ENCODE peak calls at places on chromosomes 4 and X, in seven cellular contexts. E is heart left ventricle, U is GM12878, D is vagina, T is IMR-90, F is ovary, Z is A549. X is an unnamed sample.

GRCh38 chrX:10971176-10971575 is 140.0 kb upstream of the HCCS start:
- DNase-seq in E (no peak), U (no peak), D (no peak), T (no peak), F (no peak), Z (no peak), X (no peak)

GRCh38 chr4:13922459-13922858 is 294.9 kb upstream of the BOD1L1 start:
- DNase-seq in E (no peak), U (no peak), D (no peak), T (no peak), F (no peak), Z (no peak), X (no peak)

GRCh38 chr4:42574873-42575272 is 82.0 kb downstream of the ATP8A1 start:
- DNase-seq in E (no peak), U (no peak), D (no peak), T (no peak), F (no peak), Z (no peak), X (no peak)

GRCh38 chr4:20255823-20256222 is 4.1 kb downstream of the SLIT2 start:
- DNase-seq in E (no peak), U (no peak), D (no peak), T (no peak), F (no peak), Z (no peak), X (no peak)

GRCh38 chrX:138914751-138915150 is 203.2 kb upstream of the FGF13 start:
- DNase-seq in E (no peak), U (no peak), D (no peak), T (no peak), F (no peak), Z (no peak), X (no peak)

GRCh38 chr4:88442636-88443260 is 14.2 kb upstream of the HERC5 start:
- DNase-seq in E (no peak), U (no peak), D (no peak), T (no peak), F (no peak), Z (no peak), X (no peak)

GRCh38 chrX:108018659-108019381 is 26.0 kb upstream of the VSIG1 start:
- DNase-seq in E (no peak), U (no peak), D (no peak), T (no peak), F (no peak), Z (no peak), X (no peak)

GRCh38 chr4:183838987-183839712 is 66.0 kb upstream of the STOX2 start:
- DNase-seq in E (no peak), U (no peak), D (no peak), T (peak; percentile 15), F (no peak), Z (peak; percentile 33), X (no peak)

GRCh38 chrX:104168127-104168526 is 1.9 kb downstream of the FAM199X start:
- DNase-seq in E (no peak), U (no peak), D (no peak), T (no peak), F (no peak), Z (no peak), X (no peak)

GRCh38 chrX:104166735-104167436 is 633 bp downstream of the FAM199X start:
- DNase-seq in E (no peak), U (no peak), D (no peak), T (no peak), F (no peak), Z (no peak), X (no peak)

GRCh38 chrX:104165894-104166734 is at the start of gene FAM199X:
- DNase-seq in E (peak; percentile 90), U (peak; percentile 33), D (no peak), T (peak; percentile 82), F (peak; percentile 88), Z (peak; percentile 92), X (peak; percentile 54)
- TF ChIP-seq POLR2A in E (peak; percentile 71), U (peak; percentile 75), D (no peak), T (peak; percentile 27), F (peak; percentile 65), Z (peak; percentile 72), X (no peak)

DNA sequence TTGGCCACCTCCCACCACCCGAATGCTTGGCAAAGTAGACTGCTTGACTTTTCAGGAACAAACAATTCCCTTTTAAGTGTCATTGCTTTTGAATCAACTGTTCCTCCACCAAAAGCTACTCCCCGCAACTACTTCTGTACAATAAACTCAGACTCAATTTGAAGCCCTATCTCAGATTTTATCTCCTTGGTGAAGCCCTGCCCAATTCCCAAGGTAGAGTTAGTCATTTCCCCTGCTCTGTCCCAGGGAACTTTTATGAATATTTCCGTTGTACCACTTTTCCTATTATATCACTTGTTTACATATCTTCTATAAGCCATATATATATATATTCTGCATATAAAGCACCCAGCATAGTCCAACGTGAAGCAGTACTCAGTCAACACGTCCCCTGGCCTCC is 102.8 kb downstream of the C4orf51 start:
- DNase-seq in E (no peak), U (no peak), D (no peak), T (no peak), F (no peak), Z (no peak), X (no peak)
- H3K4me3 ChIP-seq in E (no peak overlapping the region), U (no peak overlapping the region), D (no peak overlapping the region), T (no peak overlapping the region), F (no peak overlapping the region), Z (no peak overlapping the region), X (no peak overlapping the region)

DNA sequence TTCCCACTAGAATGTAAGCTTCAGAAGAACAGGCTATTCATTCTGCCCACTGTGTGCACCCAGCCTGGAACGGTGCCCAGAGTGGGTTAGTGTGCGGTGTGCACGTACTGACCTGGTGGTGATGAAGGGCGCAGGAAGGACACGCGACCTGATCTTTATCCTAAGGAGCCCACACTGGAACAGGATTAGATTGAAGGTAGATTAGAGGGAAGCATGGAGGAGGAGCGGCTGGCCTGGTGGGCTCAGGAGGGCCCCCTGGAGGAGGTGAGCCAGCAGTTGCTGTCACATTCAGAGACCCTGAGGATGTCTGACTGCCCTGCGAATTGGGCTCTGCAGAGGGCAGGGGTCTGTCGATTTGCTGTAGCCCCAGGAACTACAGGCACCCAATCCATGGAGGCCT is 73.1 kb downstream of the HTRA3 start:
- DNase-seq in E (no peak), U (no peak), D (no peak), T (no peak), F (no peak), Z (no peak), X (no peak)
- H3K27ac ChIP-seq in E (no peak overlapping the region), U (no peak overlapping the region), D (peak overlapping the region; percentile 76), T (no peak overlapping the region), F (peak overlapping the region; percentile 90), Z (no peak overlapping the region), X (peak overlapping the region; percentile 73)

DNA sequence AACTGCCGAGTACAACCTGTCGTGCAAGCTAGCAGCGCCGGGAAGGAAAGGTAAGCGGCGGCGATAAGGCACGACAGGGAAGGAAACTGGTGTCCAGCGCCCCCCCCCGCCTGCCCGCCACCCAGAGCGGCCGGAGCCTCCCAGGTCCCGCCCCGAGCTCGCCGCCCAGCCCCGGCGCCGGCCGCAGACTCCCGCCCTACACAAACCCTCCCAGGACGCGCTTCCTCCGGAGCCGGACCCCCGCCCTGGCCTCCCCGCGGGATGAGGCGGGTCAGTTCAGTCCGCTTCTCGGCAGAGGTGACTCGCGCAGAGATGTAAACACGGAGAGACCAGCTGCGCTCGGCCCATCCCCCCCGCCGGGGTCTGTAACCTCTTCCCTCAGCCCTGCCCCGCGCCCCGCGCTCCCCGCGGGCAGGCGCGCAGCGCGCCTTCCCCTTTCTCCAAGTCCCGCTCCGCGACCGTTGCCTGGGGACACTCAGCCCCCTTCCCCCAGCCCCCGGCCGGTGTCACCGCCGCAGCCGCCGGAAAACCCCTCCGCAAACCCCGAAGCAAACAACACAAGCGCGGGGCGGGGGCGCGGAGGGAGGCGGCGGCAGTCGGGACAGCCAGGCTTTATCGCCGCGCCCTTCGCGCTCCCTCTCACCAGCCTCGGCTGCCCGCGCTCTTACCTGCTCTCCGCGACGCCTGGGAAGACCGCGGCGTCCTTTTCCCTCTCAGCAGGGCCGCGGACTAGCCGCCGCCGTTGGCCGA is 544 bp downstream of the ELF2 start:
- DNase-seq in E (peak; percentile 91), U (no peak), D (no peak), T (peak; percentile 79), F (peak; percentile 84), Z (peak; percentile 70), X (peak; percentile 23)
- TF ChIP-seq POLR2A in E (peak; percentile 31), U (peak; percentile 49), D (no peak), T (no peak), F (peak; percentile 40), Z (no peak), X (peak; percentile 41)

GRCh38 chr4:68906238-68907137 is 45.1 kb downstream of the UGT2A3 start:
- DNase-seq in E (no peak), U (no peak), D (no peak), T (no peak), F (peak; percentile 17), Z (no peak), X (no peak)

GRCh38 chr4:68904786-68905185 is 46.8 kb downstream of the UGT2A3 start:
- DNase-seq in E (no peak), U (peak; percentile 21), D (no peak), T (no peak), F (no peak), Z (no peak), X (no peak)

GRCh38 chr4:68907230-68907629 is 44.4 kb downstream of the UGT2A3 start:
- DNase-seq in E (no peak), U (no peak), D (no peak), T (no peak), F (no peak), Z (no peak), X (no peak)

GRCh38 chr4:68907788-68908700 is 43.6 kb downstream of the UGT2A3 start:
- DNase-seq in E (no peak), U (no peak), D (no peak), T (no peak), F (no peak), Z (peak; percentile 65), X (no peak)

DNA sequence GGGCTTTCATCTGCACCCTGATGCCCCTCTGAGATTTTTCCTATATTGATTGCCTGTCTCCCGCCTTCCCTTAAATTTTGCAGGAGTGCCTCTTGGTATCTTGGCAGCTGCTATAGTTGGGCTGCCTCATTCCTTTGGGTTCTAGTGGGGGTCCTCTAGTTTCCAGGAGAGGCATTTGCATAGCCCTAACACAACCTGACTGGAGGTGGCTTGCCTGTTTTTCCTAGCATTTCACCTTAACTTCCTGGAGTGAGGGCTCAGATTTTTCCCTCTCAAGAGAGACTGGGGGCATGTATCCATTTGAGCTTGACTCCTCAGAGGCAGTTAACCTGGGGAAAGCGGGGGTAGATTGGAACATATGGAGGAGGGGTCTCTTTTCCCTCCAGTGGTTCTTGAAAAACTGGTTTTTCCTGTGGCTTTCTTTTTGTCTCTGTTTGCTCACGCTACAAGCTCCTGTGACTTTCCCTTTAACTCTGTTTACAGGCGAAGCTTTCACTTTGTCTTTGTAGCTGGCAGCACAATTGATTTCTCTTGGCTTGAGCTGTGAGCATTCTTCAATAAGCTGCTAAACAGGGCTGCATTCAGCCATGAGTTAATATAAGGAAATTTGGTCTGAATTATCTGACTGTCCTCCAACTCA is 45.9 kb downstream of the UGT2A3 start:
- DNase-seq in E (no peak), U (no peak), D (no peak), T (no peak), F (no peak), Z (no peak), X (no peak)
- H3K4me3 ChIP-seq in E (peak overlapping the region; percentile 26), U (no peak overlapping the region), D (peak overlapping the region; percentile 30), T (peak overlapping the region; percentile 23), F (peak overlapping the region; percentile 22), Z (no peak overlapping the region), X (peak overlapping the region; percentile 18)

GRCh38 chrX:116413273-116413672 is 23.1 kb upstream of the SLC6A14 start:
- DNase-seq in E (no peak), U (no peak), D (no peak), T (no peak), F (no peak), Z (no peak), X (no peak)
- H3K27ac ChIP-seq in E (no peak overlapping the region), U (no peak overlapping the region), D (no peak overlapping the region), T (no peak overlapping the region), F (no peak overlapping the region), Z (no peak overlapping the region), X (no peak overlapping the region)

GRCh38 chr4:38804654-38805295 is at the start of gene TLR1:
- DNase-seq in E (no peak), U (peak; percentile 62), D (no peak), T (peak; percentile 64), F (no peak), Z (peak; percentile 56), X (no peak)
- TF ChIP-seq POLR2A in E (no peak), U (no peak), D (no peak), T (no peak), F (no peak), Z (no peak), X (peak; percentile 49)